ENCODE peak calls at places on chromosome 2, in ten cellular contexts. G, Z, M, D, K, R, A, F, Y and V are unnamed samples.

GRCh38 chr2:48278590-48278989 is 251.4 kb upstream of the STON1 start:
- DNase-seq in G (no peak), Z (no peak), M (no peak), D (no peak), K (no peak), R (no peak), A (no peak), F (no peak), Y (no peak), V (no peak)

GRCh38 chr2:36058953-36059352 is 296.6 kb upstream of the CRIM1 start:
- DNase-seq in G (no peak), Z (no peak), M (no peak), D (no peak), K (no peak), R (no peak), A (no peak), F (no peak), Y (no peak), V (peak)

GRCh38 chr2:27075219-27075871 is 3.1 kb upstream of the EMILIN1 start:
- DNase-seq in G (no peak), Z (peak), M (peak), D (peak), K (no peak), R (peak), A (no peak), F (no peak), Y (peak), V (no peak)

GRCh38 chr2:3626817-3627499 is 31.0 kb upstream of the ALLC start:
- DNase-seq in G (no peak), Z (no peak), M (peak), D (no peak), K (peak), R (peak), A (no peak), F (peak), Y (no peak), V (peak)

GRCh38 chr2:201985740-201986735 is 47.6 kb upstream of the FZD7 start:
- DNase-seq in G (no peak), Z (no peak), M (no peak), D (peak), K (no peak), R (no peak), A (no peak), F (no peak), Y (no peak), V (no peak)

GRCh38 chr2:137676348-137676747 is 287.9 kb upstream of the HNMT start:
- DNase-seq in G (no peak), Z (no peak), M (no peak), D (no peak), K (no peak), R (no peak), A (no peak), F (no peak), Y (no peak), V (no peak)

GRCh38 chr2:185179783-185180182 is 558.8 kb upstream of the FSIP2 start:
- DNase-seq in G (no peak), Z (no peak), M (no peak), D (no peak), K (no peak), R (no peak), A (no peak), F (no peak), Y (no peak), V (no peak)

GRCh38 chr2:52368141-52368540 is 1336.2 kb upstream of the NRXN1 start:
- DNase-seq in G (no peak), Z (no peak), M (no peak), D (no peak), K (no peak), R (no peak), A (no peak), F (no peak), Y (no peak), V (no peak)

GRCh38 chr2:237574894-237575868 is 8.8 kb downstream of the PRLH start:
- DNase-seq in G (no peak), Z (peak), M (peak), D (no peak), K (peak), R (peak), A (no peak), F (no peak), Y (peak), V (peak)

GRCh38 chr2:37376421-37377186 is 32.2 kb downstream of the QPCT start:
- DNase-seq in G (no peak), Z (peak), M (no peak), D (peak), K (no peak), R (peak), A (no peak), F (peak), Y (no peak), V (no peak)

GRCh38 chr2:8566788-8567468 is 114.9 kb upstream of the ID2 start:
- DNase-seq in G (no peak), Z (no peak), M (peak), D (no peak), K (no peak), R (no peak), A (no peak), F (peak), Y (no peak), V (no peak)

GRCh38 chr2:27954771-27955384 is 64.3 kb downstream of the BABAM2 start:
- DNase-seq in G (no peak), Z (peak), M (no peak), D (peak), K (no peak), R (peak), A (peak), F (peak), Y (no peak), V (peak)

GRCh38 chr2:177419274-177419673 is 26.7 kb downstream of the AGPS start:
- DNase-seq in G (no peak), Z (no peak), M (no peak), D (peak), K (no peak), R (no peak), A (no peak), F (no peak), Y (no peak), V (no peak)

GRCh38 chr2:25324905-25325592 is 16.7 kb downstream of the DNMT3A start:
- DNase-seq in G (no peak), Z (no peak), M (no peak), D (peak), K (no peak), R (peak), A (no peak), F (no peak), Y (no peak), V (peak)

GRCh38 chr2:94872088-94872618 is 923 bp downstream of the TEKT4 start:
- DNase-seq in G (no peak), Z (no peak), M (peak), D (no peak), K (no peak), R (no peak), A (no peak), F (no peak), Y (no peak), V (no peak)

GRCh38 chr2:75337619-75338018 is 138.3 kb upstream of the TACR1 start:
- DNase-seq in G (no peak), Z (no peak), M (no peak), D (no peak), K (no peak), R (no peak), A (no peak), F (no peak), Y (no peak), V (no peak)

GRCh38 chr2:140696449-140696848 is 1434.4 kb downstream of the LRP1B start:
- DNase-seq in G (no peak), Z (no peak), M (no peak), D (no peak), K (no peak), R (no peak), A (peak), F (no peak), Y (no peak), V (no peak)

GRCh38 chr2:20514596-20515269 is 67.9 kb downstream of the RHOB start:
- DNase-seq in G (no peak), Z (peak), M (peak), D (peak), K (no peak), R (no peak), A (peak), F (no peak), Y (no peak), V (no peak)

GRCh38 chr2:24121469-24121868 is 1.7 kb downstream of the PFN4 start:
- DNase-seq in G (no peak), Z (no peak), M (no peak), D (no peak), K (no peak), R (no peak), A (no peak), F (no peak), Y (no peak), V (no peak)

GRCh38 chr2:24122356-24123211 is 550 bp downstream of the PFN4 start:
- DNase-seq in G (no peak), Z (no peak), M (no peak), D (peak), K (no peak), R (no peak), A (peak), F (no peak), Y (no peak), V (no peak)

GRCh38 chr2:24124003-24124585 is 825 bp downstream of the FAM228B start:
- DNase-seq in G (no peak), Z (no peak), M (no peak), D (peak), K (no peak), R (no peak), A (peak), F (no peak), Y (no peak), V (peak)

GRCh38 chr2:24117902-24118301 is 5.2 kb downstream of the PFN4 start:
- DNase-seq in G (no peak), Z (no peak), M (no peak), D (no peak), K (no peak), R (no peak), A (no peak), F (no peak), Y (no peak), V (no peak)

GRCh38 chr2:24123212-24124002 is at the start of the genes FAM228B and PFN4:
- DNase-seq in G (peak), Z (peak), M (peak), D (peak), K (peak), R (peak), A (peak), F (no peak), Y (peak), V (peak)
- TF ChIP-seq POLR2A in G (no peak), Z (peak), M (no peak), D (peak), K (peak), R (peak), A (peak), F (no peak), Y (peak), V (no peak)

GRCh38 chr2:102155131-102155702 is 12.7 kb downstream of the IL1R1 start:
- DNase-seq in G (no peak), Z (no peak), M (no peak), D (no peak), K (no peak), R (no peak), A (no peak), F (no peak), Y (no peak), V (no peak)
- H3K27ac ChIP-seq in G (peak), Z (peak), M (peak), D (peak), K (peak), R (peak), A (peak), F (peak), Y (peak), V (no peak)

DNA sequence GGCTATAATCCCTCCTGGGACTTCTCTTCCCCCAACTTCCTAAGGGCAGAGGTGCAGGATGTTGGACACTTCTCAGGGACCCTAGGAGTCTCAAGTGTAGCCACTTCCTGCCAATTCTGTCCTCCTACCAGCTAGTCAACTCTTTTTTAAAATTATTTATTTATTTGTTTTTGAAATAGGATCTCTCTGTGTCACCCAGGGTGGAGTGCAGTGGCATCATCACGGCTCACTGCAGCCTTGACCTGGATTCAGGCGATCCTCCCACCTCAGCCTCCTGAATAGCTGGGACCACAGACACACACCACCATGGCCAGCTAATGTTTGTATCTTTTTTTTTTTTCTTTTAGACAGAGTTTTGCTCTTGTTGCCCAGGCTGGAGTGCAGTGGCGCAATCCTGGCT is 11.5 kb downstream of the SFTPB start:
- DNase-seq in G (no peak), Z (no peak), M (no peak), D (peak), K (no peak), R (no peak), A (no peak), F (no peak), Y (no peak), V (peak)
- H3K4me3 ChIP-seq in G (no peak), Z (no peak), M (no peak), D (no peak), K (no peak), R (no peak), A (no peak), F (no peak), Y (no peak), V (no peak)

GRCh38 chr2:151292546-151292945 is 3.1 kb upstream of the NMI start:
- DNase-seq in G (no peak), Z (no peak), M (no peak), D (no peak), K (no peak), R (no peak), A (no peak), F (no peak), Y (no peak), V (no peak)
- TF ChIP-seq POLR2A in G (no peak), Z (no peak), M (no peak), D (no peak), K (no peak), R (no peak), A (no peak), F (no peak), Y (no peak), V (no peak)

GRCh38 chr2:61255580-61256437 is 93.8 kb downstream of the C2orf74 start:
- DNase-seq in G (no peak), Z (no peak), M (no peak), D (peak), K (no peak), R (no peak), A (peak), F (no peak), Y (no peak), V (no peak)
- H3K27ac ChIP-seq in G (peak), Z (no peak), M (no peak), D (no peak), K (no peak), R (no peak), A (no peak), F (no peak), Y (no peak), V (no peak)

GRCh38 chr2:160271166-160272086 is 71.4 kb upstream of the ITGB6 start:
- DNase-seq in G (no peak), Z (no peak), M (no peak), D (no peak), K (no peak), R (peak), A (no peak), F (no peak), Y (no peak), V (peak)
- H3K4me3 ChIP-seq in G (peak), Z (peak), M (no peak), D (no peak), K (no peak), R (peak), A (peak), F (peak), Y (no peak), V (peak)